ENCODE peak calls at places on chromosomes 16 and 17, in six cellular contexts. G is CD8-positive, alpha-beta T cell; M is endothelial cell; C is pancreas; E is RWPE1; J is lower leg skin. A is an unnamed sample.

GRCh38 chr17:81287155-81287554 is 8.0 kb downstream of the SLC38A10 start:
- DNase-seq in G (no peak), M (no peak), C (peak), E (no peak), J (no peak), A (no peak)

GRCh38 chr16:4663756-4664465 is 29.5 kb upstream of the NUDT16L1 start:
- DNase-seq in G (no peak), M (no peak), C (no peak), E (no peak), J (no peak), A (no peak)

GRCh38 chr16:84084570-84085270 is 32.0 kb downstream of the MBTPS1 start:
- DNase-seq in G (peak), M (peak), C (no peak), E (peak), J (peak), A (no peak)

GRCh38 chr16:24936151-24936550 is 79.0 kb downstream of the ARHGAP17 start:
- DNase-seq in G (no peak), M (no peak), C (no peak), E (no peak), J (no peak), A (no peak)

GRCh38 chr17:66429680-66430079 is 127.3 kb downstream of the PRKCA start:
- DNase-seq in G (no peak), M (no peak), C (no peak), E (no peak), J (no peak), A (no peak)

GRCh38 chr17:51260960-51261958 is 913 bp downstream of the UTP18 start:
- DNase-seq in G (peak), M (peak), C (peak), E (peak), J (peak), A (no peak)

GRCh38 chr17:48134912-48135480 is 27.4 kb downstream of the SNX11 start:
- DNase-seq in G (no peak), M (no peak), C (no peak), E (no peak), J (peak), A (no peak)

GRCh38 chr16:50532576-50532975 is 15.6 kb upstream of the NKD1 start:
- DNase-seq in G (no peak), M (no peak), C (no peak), E (no peak), J (no peak), A (no peak)

GRCh38 chr17:79301469-79301868 is 226.8 kb downstream of the ENGASE start:
- DNase-seq in G (no peak), M (no peak), C (no peak), E (no peak), J (no peak), A (no peak)

GRCh38 chr16:17921357-17921978 is 415.1 kb downstream of the NPIPA8 start:
- DNase-seq in G (peak), M (peak), C (peak), E (no peak), J (no peak), A (no peak)

GRCh38 chr17:72111374-72111773 is 9.4 kb upstream of the SOX9 start:
- DNase-seq in G (no peak), M (no peak), C (no peak), E (no peak), J (no peak), A (no peak)

GRCh38 chr17:41486809-41487530 is 2.7 kb downstream of the KRT36 start:
- DNase-seq in G (no peak), M (peak), C (no peak), E (no peak), J (no peak), A (no peak)

GRCh38 chr17:66755944-66756290 is 79.0 kb upstream of the CACNG5 start:
- DNase-seq in G (no peak), M (no peak), C (no peak), E (no peak), J (peak), A (no peak)

GRCh38 chr17:81094224-81094743 is 59.3 kb downstream of the BAIAP2 start:
- DNase-seq in G (no peak), M (no peak), C (no peak), E (no peak), J (no peak), A (no peak)

GRCh38 chr17:71423871-71424546 is 696.8 kb upstream of the SOX9 start:
- DNase-seq in G (no peak), M (no peak), C (no peak), E (peak), J (no peak), A (no peak)

GRCh38 chr16:728131-728889 is 1.4 kb downstream of the HAGHL start:
- DNase-seq in G (peak), M (no peak), C (peak), E (peak), J (peak), A (no peak)

GRCh38 chr16:28125592-28125991 is 62.1 kb upstream of the GSG1L start:
- DNase-seq in G (no peak), M (no peak), C (no peak), E (no peak), J (no peak), A (no peak)

GRCh38 chr17:59652119-59652518 is 32.4 kb downstream of the CLTC start:
- DNase-seq in G (no peak), M (no peak), C (no peak), E (no peak), J (no peak), A (peak)

GRCh38 chr17:21275047-21275578 is 9.4 kb upstream of the MAP2K3 start:
- DNase-seq in G (no peak), M (no peak), C (peak), E (no peak), J (no peak), A (no peak)

GRCh38 chr17:57666946-57667345 is 78.2 kb downstream of the CCDC182 start:
- DNase-seq in G (no peak), M (no peak), C (no peak), E (no peak), J (peak), A (no peak)

GRCh38 chr17:4940625-4941021 is 555 bp downstream of the RNF167 start:
- DNase-seq in G (peak), M (peak), C (peak), E (peak), J (no peak), A (no peak)

GRCh38 chr17:4968166-4968915 is 724 bp upstream of the SPAG7 start:
- DNase-seq in G (no peak), M (peak), C (peak), E (no peak), J (peak), A (no peak)

GRCh38 chr17:71224824-71225575 is 895.8 kb upstream of the SOX9 start:
- DNase-seq in G (no peak), M (no peak), C (no peak), E (no peak), J (no peak), A (no peak)

GRCh38 chr16:26606381-26607150 is 460.2 kb upstream of the C16orf82 start:
- DNase-seq in G (no peak), M (no peak), C (no peak), E (no peak), J (no peak), A (no peak)

GRCh38 chr17:80772906-80773242 is 218.8 kb upstream of the CHMP6 start:
- DNase-seq in G (no peak), M (no peak), C (no peak), E (no peak), J (no peak), A (no peak)

DNA sequence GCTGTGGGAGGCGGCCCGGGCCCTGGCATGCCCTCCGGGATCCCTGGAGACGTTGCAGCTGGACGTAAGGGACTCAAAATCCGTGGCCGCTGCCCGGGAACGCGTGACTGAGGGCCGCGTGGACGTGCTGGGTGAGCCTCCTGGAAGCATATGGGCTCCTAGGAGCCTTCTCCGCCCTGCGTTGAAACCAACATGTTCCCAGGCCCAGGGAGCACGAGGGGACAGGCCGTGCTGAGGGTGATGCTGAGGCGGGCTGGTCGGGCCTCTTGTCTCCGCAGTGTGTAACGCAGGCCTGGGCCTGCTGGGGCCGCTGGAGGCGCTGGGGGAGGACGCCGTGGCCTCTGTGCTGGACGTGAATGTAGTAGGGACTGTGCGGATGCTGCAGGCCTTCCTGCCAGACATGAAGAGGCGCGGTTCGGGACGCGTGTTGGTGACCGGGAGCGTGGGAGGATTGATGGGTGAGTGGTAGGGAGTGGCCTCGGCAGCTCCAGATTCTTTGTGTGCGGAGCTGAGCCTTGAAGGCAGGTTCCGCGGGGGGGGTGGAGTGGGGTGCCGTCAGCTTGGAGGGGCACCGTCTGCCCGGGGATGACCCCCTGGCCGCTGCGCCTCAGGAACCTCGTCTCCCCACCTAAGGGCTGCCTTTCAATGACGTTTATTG is 567 bp downstream of the HSD17B1 start:
- DNase-seq in G (no peak), M (no peak), C (peak), E (no peak), J (no peak), A (no peak)
- TF ChIP-seq CTCF in G (no peak), M (no peak), C (no peak), E (peak), J (no peak), A (no peak)

GRCh38 chr16:80369559-80369958 is 171.2 kb upstream of the DYNLRB2 start:
- DNase-seq in G (no peak), M (peak), C (no peak), E (peak), J (no peak), A (peak)
- TF ChIP-seq CTCF in G (no peak), M (no peak), C (peak), E (peak), J (no peak), A (peak)

GRCh38 chr17:50101346-50102163 is 6.4 kb downstream of the PDK2 start:
- DNase-seq in G (no peak), M (no peak), C (peak), E (no peak), J (no peak), A (no peak)
- TF ChIP-seq CTCF in G (no peak), M (no peak), C (no peak), E (no peak), J (no peak), A (no peak)

DNA sequence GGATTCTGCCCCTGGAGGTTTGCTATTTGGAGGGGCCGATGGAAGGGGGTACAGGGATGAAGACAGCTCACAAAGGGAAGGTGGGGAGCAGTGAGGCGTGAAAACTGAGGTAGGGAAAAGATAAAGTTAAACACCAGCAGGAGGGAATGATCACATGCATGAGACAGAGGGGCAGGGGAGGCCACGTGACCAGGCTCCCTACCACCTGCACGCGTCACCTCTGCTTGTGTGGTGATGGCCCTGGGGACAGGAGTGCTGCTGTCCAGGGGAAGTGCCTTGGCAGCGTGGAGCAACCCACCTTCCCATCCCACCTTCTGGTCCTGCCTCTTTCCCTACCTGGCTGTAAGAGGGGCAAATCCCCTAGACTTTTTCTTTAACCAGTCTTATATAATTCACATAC is 132.2 kb upstream of the RPL38 start:
- DNase-seq in G (no peak), M (no peak), C (no peak), E (no peak), J (no peak), A (no peak)
- TF ChIP-seq CTCF in G (no peak), M (no peak), C (no peak), E (no peak), J (no peak), A (no peak)

DNA sequence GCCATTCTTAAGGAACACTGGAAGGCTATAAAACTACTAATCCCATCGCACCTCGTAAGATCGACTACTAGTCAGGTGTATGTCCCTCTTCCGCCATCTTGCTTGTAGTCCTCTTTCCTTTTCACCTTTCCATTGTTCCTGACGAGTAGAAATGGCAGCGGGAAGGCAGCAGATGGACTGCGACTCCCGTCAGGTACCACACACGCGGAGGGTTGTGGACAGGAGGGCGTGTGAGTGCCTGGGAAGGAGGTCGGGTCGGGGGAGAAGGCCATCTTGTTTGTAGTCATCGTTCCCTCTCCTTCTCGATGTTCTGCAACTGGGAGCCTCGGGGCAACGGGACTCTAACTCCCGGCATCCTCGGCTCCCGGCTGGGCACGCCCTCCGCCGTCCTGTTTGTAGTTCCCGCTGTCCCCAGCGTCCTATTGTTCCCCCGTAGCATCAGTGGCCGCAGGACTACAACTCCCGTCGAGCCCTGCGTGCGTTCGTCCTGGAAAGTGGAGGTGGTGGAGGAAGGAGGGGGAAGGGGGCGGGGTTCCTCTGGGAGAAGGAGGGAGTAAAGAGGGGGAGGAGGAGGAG is 324 bp upstream of the FBXL19 start:
- DNase-seq in G (peak), M (peak), C (peak), E (peak), J (peak), A (peak)
- TF ChIP-seq CTCF in G (no peak), M (no peak), C (no peak), E (no peak), J (no peak), A (no peak)

GRCh38 chr17:17366941-17367885 is 64.0 kb downstream of the NT5M start:
- DNase-seq in G (no peak), M (no peak), C (peak), E (no peak), J (no peak), A (no peak)
- TF ChIP-seq CTCF in G (no peak), M (no peak), C (no peak), E (no peak), J (no peak), A (no peak)

GRCh38 chr17:9628509-9628908 is 16.8 kb upstream of the USP43 start:
- DNase-seq in G (no peak), M (no peak), C (no peak), E (peak), J (no peak), A (no peak)
- TF ChIP-seq CTCF in G (no peak), M (no peak), C (no peak), E (no peak), J (no peak), A (no peak)

GRCh38 chr16:29790949-29791844 is 646 bp downstream of the KIF22 start:
- DNase-seq in G (no peak), M (no peak), C (no peak), E (no peak), J (no peak), A (no peak)

GRCh38 chr16:29789775-29790182 is 772 bp upstream of the KIF22 start:
- DNase-seq in G (no peak), M (no peak), C (no peak), E (no peak), J (no peak), A (no peak)

GRCh38 chr16:29791845-29792797 is 1.6 kb downstream of the KIF22 start:
- DNase-seq in G (no peak), M (no peak), C (no peak), E (no peak), J (no peak), A (no peak)

GRCh38 chr16:29794231-29794710 is 3.7 kb downstream of the KIF22 start:
- DNase-seq in G (no peak), M (no peak), C (no peak), E (no peak), J (no peak), A (no peak)

DNA sequence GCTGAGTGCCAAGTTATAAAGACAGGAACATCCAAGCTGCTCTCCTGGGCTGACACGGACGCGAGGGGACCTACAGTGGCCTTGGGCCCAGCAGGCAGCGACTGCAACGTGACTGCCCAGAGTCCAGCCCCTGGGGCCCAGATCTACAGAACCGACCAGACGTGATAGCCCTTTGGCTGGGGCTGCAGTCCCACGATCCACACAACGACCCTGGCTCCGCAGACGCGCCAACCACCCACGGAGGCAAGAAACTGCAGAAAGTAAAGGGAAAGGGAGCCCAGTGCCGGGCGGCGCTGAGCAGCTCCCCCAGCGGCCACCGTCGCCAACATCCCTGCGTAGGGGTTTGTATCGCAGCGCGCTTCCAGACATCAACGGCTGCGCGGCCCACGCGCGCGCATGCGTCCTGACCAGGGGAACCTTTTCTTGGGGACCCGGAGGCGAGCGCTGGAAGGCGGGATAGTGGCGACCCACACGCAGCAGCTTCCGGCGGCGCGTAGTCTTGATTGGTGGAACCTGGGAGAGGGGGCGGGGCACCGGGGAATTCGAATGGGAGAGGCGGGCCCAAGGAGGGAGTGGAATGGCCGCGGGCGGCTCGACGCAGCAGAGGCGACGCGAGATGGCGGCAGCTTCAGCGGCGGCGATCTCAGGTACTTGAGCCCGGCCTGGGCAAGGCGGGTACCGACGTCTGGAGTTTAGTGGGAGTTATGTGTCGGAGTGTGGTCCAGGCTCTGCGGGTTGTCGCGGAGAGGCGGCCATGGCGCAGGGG is at the start of gene KIF22:
- DNase-seq in G (peak), M (peak), C (peak), E (peak), J (peak), A (peak)
- TF ChIP-seq CTCF in G (peak), M (peak), C (peak), E (peak), J (peak), A (peak)

GRCh38 chr17:74002241-74002640 is 201.2 kb upstream of the RPL38 start:
- DNase-seq in G (no peak), M (no peak), C (no peak), E (no peak), J (no peak), A (no peak)

GRCh38 chr17:73999246-73999645 is 204.2 kb upstream of the RPL38 start:
- DNase-seq in G (no peak), M (no peak), C (no peak), E (no peak), J (no peak), A (no peak)

DNA sequence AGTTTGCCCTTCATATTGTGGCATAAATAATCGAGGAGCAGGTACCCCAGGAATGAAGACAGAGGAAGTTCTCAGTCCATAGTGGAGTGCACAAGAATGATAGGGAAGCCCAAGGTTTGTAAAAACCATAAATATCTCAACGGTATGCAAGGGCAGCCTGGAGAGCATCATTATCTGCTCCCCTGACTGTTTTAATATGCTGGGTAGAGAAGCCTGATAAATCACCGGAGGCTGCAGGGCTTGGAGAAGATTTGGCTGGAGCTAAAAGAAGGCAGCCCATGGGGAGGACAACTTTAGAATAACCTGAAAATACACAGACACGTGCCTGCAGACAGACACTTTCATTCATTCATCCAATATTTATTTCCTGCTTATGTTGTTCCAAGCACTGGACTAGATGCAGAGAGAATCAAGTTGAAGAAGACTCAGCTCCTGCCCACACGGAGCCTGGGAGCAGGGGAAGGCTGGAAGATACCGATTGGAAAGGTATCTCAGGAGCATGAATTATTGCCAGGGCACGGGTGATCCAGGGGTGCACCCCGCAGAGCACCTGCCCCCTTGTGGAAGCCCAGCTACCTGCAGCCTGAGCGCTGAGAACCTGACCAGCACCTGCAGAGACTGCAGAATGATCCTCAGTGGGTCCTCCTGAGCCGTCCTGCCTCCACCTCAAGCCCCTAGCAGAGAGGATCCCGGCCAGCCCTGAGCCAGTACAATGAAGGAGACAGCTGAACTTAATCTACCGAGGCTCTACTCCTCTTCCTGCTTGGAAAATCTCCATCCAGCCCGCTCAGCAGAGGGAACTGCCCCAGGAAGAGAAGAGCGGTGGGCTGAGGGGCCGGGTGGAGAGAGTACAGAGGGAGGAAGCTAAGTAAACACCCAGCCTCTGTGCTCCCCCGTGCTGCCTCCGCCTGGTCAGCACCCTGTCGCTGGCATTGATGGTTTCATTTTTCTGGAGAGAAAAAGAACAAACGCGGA is 204.9 kb upstream of the RPL38 start:
- DNase-seq in G (peak), M (peak), C (peak), E (peak), J (no peak), A (no peak)
- TF ChIP-seq CTCF in G (peak), M (peak), C (peak), E (peak), J (no peak), A (peak)